ENCODE peak calls at places on chromosomes 13 and 19, in four cellular contexts. One of them, this sample, is unnamed.

GRCh38 chr19:8412783-8413592 is at the start of gene MARCHF2:
- DNase-seq in left ventricle myocardium inferior: peak
- DNase-seq in RWPE1: peak
- DNase-seq in GM10248: peak
- DNase-seq in this sample: peak

GRCh38 chr19:44260343-44260681 is 626 bp downstream of the ZNF233 start:
- DNase-seq in left ventricle myocardium inferior: no peak
- DNase-seq in GM10248: peak
- DNase-seq in RWPE1: no peak
- DNase-seq in this sample: peak

GRCh38 chr13:33452873-33453558 is 167.5 kb upstream of the STARD13 start:
- DNase-seq in GM10248: no peak
- DNase-seq in left ventricle myocardium inferior: no peak
- DNase-seq in RWPE1: no peak
- DNase-seq in this sample: no peak

GRCh38 chr13:91946498-91947070 is 548.2 kb downstream of the GPC5 start:
- DNase-seq in left ventricle myocardium inferior: no peak
- DNase-seq in RWPE1: peak
- DNase-seq in GM10248: peak
- DNase-seq in this sample: peak

GRCh38 chr13:59531571-59532091 is 632.1 kb downstream of the DIAPH3 start:
- DNase-seq in left ventricle myocardium inferior: peak
- DNase-seq in RWPE1: peak
- DNase-seq in GM10248: no peak
- DNase-seq in this sample: no peak

GRCh38 chr13:74288361-74288911 is 154.2 kb upstream of the KLF12 start:
- DNase-seq in GM10248: no peak
- DNase-seq in RWPE1: no peak
- DNase-seq in left ventricle myocardium inferior: peak
- DNase-seq in this sample: peak

GRCh38 chr19:34786236-34786635 is 13.2 kb upstream of the ZNF599 start:
- DNase-seq in left ventricle myocardium inferior: no peak
- DNase-seq in RWPE1: no peak
- DNase-seq in GM10248: no peak
- DNase-seq in this sample: no peak

GRCh38 chr13:87810391-87810801 is 139.2 kb downstream of the SLITRK5 start:
- DNase-seq in RWPE1: no peak
- DNase-seq in left ventricle myocardium inferior: no peak
- DNase-seq in GM10248: no peak
- DNase-seq in this sample: no peak

GRCh38 chr19:30224689-30225606 is 147.2 kb upstream of the ZNF536 start:
- DNase-seq in RWPE1: no peak
- DNase-seq in GM10248: no peak
- DNase-seq in left ventricle myocardium inferior: no peak
- DNase-seq in this sample: no peak

GRCh38 chr19:43624933-43625332 is 5.5 kb upstream of the ZNF428 start:
- DNase-seq in left ventricle myocardium inferior: peak
- DNase-seq in RWPE1: no peak
- DNase-seq in GM10248: peak
- DNase-seq in this sample: peak

GRCh38 chr13:49082653-49083536 is 107.2 kb downstream of the FNDC3A start:
- DNase-seq in left ventricle myocardium inferior: no peak
- DNase-seq in RWPE1: peak
- DNase-seq in GM10248: peak
- DNase-seq in this sample: peak

GRCh38 chr13:29397265-29397664 is 198.2 kb downstream of the SLC7A1 start:
- DNase-seq in GM10248: no peak
- DNase-seq in left ventricle myocardium inferior: no peak
- DNase-seq in RWPE1: no peak
- DNase-seq in this sample: no peak

GRCh38 chr19:30319876-30320275 is 52.3 kb upstream of the ZNF536 start:
- DNase-seq in left ventricle myocardium inferior: no peak
- DNase-seq in RWPE1: no peak
- DNase-seq in GM10248: no peak
- DNase-seq in this sample: no peak

GRCh38 chr19:32324631-32325215 is 20.7 kb upstream of the ZNF507 start:
- DNase-seq in GM10248: no peak
- DNase-seq in RWPE1: no peak
- DNase-seq in left ventricle myocardium inferior: no peak
- DNase-seq in this sample: no peak

GRCh38 chr19:44891016-44891882 is at the start of gene TOMM40:
- DNase-seq in GM10248: no peak
- DNase-seq in RWPE1: no peak
- DNase-seq in left ventricle myocardium inferior: peak
- DNase-seq in this sample: peak

GRCh38 chr19:38690832-38691231 is 43.4 kb downstream of the ACTN4 start:
- DNase-seq in left ventricle myocardium inferior: no peak
- DNase-seq in GM10248: no peak
- DNase-seq in RWPE1: no peak
- DNase-seq in this sample: no peak

GRCh38 chr19:45999653-46000121 is 4.4 kb downstream of the CCDC61 start:
- DNase-seq in left ventricle myocardium inferior: no peak
- DNase-seq in GM10248: no peak
- DNase-seq in RWPE1: no peak
- DNase-seq in this sample: no peak

GRCh38 chr13:47038196-47038595 is 141.3 kb upstream of the HTR2A start:
- DNase-seq in left ventricle myocardium inferior: no peak
- DNase-seq in GM10248: no peak
- DNase-seq in RWPE1: no peak
- DNase-seq in this sample: no peak

GRCh38 chr13:90891329-90891728 is 456.2 kb upstream of the MIR17HG start:
- DNase-seq in left ventricle myocardium inferior: no peak
- DNase-seq in RWPE1: no peak
- DNase-seq in GM10248: no peak
- DNase-seq in this sample: no peak

GRCh38 chr13:77138813-77139212 is 111.9 kb upstream of the FBXL3 start:
- DNase-seq in GM10248: no peak
- DNase-seq in left ventricle myocardium inferior: no peak
- DNase-seq in RWPE1: no peak
- DNase-seq in this sample: no peak

GRCh38 chr19:11538232-11539036 is at the start of gene CNN1:
- DNase-seq in RWPE1: no peak
- DNase-seq in left ventricle myocardium inferior: peak
- DNase-seq in GM10248: peak
- DNase-seq in this sample: no peak
- TF ChIP-seq CTCF in RWPE1: no peak
- TF ChIP-seq CTCF in left ventricle myocardium inferior: no peak
- TF ChIP-seq CTCF in GM10248: no peak
- TF ChIP-seq CTCF in this sample: no peak

DNA sequence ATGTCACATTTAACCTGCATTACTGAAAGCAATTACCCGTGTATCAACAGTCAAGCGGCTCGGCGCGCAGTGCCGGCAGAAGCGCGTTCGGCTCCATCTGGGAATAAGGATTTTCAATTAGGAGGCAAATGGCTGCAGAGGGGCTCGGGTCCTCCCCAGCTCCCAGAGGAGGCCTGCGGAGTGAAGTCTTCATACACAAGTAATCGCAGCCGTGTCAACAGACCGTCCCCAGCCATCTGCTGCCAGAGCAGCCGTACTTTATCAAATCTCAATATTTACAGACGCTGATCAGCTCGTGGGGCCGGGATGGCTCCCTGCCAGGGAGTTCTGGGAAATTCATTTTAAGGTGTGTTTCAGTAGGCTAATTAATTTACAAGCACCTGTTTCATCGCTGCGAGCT is 252.5 kb downstream of the TEX29 start:
- DNase-seq in left ventricle myocardium inferior: no peak
- DNase-seq in GM10248: no peak
- DNase-seq in RWPE1: no peak
- DNase-seq in this sample: no peak
- TF ChIP-seq CTCF in left ventricle myocardium inferior: no peak
- TF ChIP-seq CTCF in GM10248: no peak
- TF ChIP-seq CTCF in RWPE1: no peak
- TF ChIP-seq CTCF in this sample: no peak

GRCh38 chr19:16588089-16588823 is 16.0 kb upstream of the SLC35E1 start:
- DNase-seq in GM10248: peak
- DNase-seq in RWPE1: no peak
- DNase-seq in left ventricle myocardium inferior: no peak
- DNase-seq in this sample: peak
- TF ChIP-seq CTCF in GM10248: peak
- TF ChIP-seq CTCF in RWPE1: no peak
- TF ChIP-seq CTCF in left ventricle myocardium inferior: no peak
- TF ChIP-seq CTCF in this sample: peak

GRCh38 chr13:89577301-89577700 is 1770.2 kb upstream of the MIR17HG start:
- DNase-seq in left ventricle myocardium inferior: no peak
- DNase-seq in RWPE1: no peak
- DNase-seq in GM10248: no peak
- DNase-seq in this sample: no peak
- TF ChIP-seq CTCF in left ventricle myocardium inferior: no peak
- TF ChIP-seq CTCF in RWPE1: no peak
- TF ChIP-seq CTCF in GM10248: no peak
- TF ChIP-seq CTCF in this sample: no peak

This sample was measured in GM20000.